ENCODE peak calls at places on chromosomes 13 and 19, in six cellular contexts. H is keratinocyte; O is SK-N-SH; N is AG04450; D is CD8-positive, alpha-beta T cell; E is osteocyte. T is an unnamed sample.

GRCh38 chr13:99375806-99376080 is 68.5 kb upstream of the GPR183 start:
- DNase-seq in N (no peak), O (no peak), H (no peak), E (no peak), D (peak), T (no peak)

GRCh38 chr19:10690351-10690781 is 10.9 kb upstream of the QTRT1 start:
- DNase-seq in D (no peak), E (no peak), H (no peak), N (no peak), O (no peak), T (no peak)

GRCh38 chr19:16153582-16154336 is 10.3 kb downstream of the HSH2D start:
- DNase-seq in D (no peak), H (no peak), N (no peak), O (no peak), E (no peak), T (no peak)

GRCh38 chr13:66139250-66139649 is 1090.9 kb downstream of the PCDH9 start:
- DNase-seq in N (no peak), E (no peak), H (no peak), O (no peak), D (no peak), T (no peak)

GRCh38 chr13:51479199-51479523 is 26.3 kb upstream of the INTS6 start:
- DNase-seq in O (no peak), H (no peak), D (no peak), N (no peak), E (no peak), T (no peak)

GRCh38 chr19:40465781-40466218 is 255 bp upstream of the BLVRB start:
- DNase-seq in D (peak), H (peak), N (peak), O (peak), E (peak), T (peak)

GRCh38 chr19:55452381-55453325 is 8.8 kb downstream of the ISOC2 start:
- DNase-seq in H (no peak), N (peak), E (peak), O (peak), D (no peak), T (peak)

GRCh38 chr13:101399365-101399764 is 16.9 kb downstream of the NALCN start:
- DNase-seq in E (no peak), O (no peak), D (no peak), N (no peak), H (no peak), T (no peak)

GRCh38 chr19:15641901-15642491 is 1.3 kb downstream of the CYP4F3 start:
- DNase-seq in O (no peak), E (peak), H (no peak), N (no peak), D (no peak), T (no peak)

GRCh38 chr13:66424417-66424816 is 805.7 kb downstream of the PCDH9 start:
- DNase-seq in H (no peak), N (peak), E (no peak), D (no peak), O (no peak), T (no peak)

GRCh38 chr13:66673401-66673800 is 556.7 kb downstream of the PCDH9 start:
- DNase-seq in E (no peak), O (no peak), N (peak), H (no peak), D (no peak), T (no peak)

GRCh38 chr19:28324275-28325060 is 888.5 kb downstream of the UQCRFS1 start:
- DNase-seq in D (no peak), E (no peak), O (no peak), H (no peak), N (no peak), T (no peak)

GRCh38 chr19:54470991-54471782 is 1.9 kb downstream of the CDC42EP5 start:
- DNase-seq in D (no peak), N (no peak), H (no peak), E (no peak), O (no peak), T (peak)

GRCh38 chr13:46676378-46676725 is 120.6 kb downstream of the ESD start:
- DNase-seq in H (no peak), O (no peak), E (no peak), N (no peak), D (no peak), T (no peak)

GRCh38 chr13:52371736-52372247 is 34.2 kb downstream of the THSD1 start:
- DNase-seq in H (no peak), O (peak), N (no peak), D (no peak), E (peak), T (no peak)

GRCh38 chr19:1465191-1466016 is 13.6 kb downstream of the C19orf25 start:
- DNase-seq in N (no peak), D (peak), H (no peak), E (no peak), O (no peak), T (no peak)

GRCh38 chr13:111122056-111122455 is 6.9 kb downstream of the ARHGEF7 start:
- DNase-seq in O (no peak), H (no peak), N (peak), E (no peak), D (no peak), T (no peak)

GRCh38 chr19:38263696-38264485 is 482 bp upstream of the SPINT2 start:
- DNase-seq in D (peak), N (no peak), H (no peak), E (no peak), O (peak), T (no peak)

GRCh38 chr13:99280166-99280565 is 22.0 kb upstream of the GPR18 start:
- DNase-seq in D (no peak), E (no peak), N (no peak), H (no peak), O (no peak), T (no peak)

GRCh38 chr19:49636230-49636932 is 3.6 kb downstream of the RRAS start:
- DNase-seq in N (no peak), E (no peak), D (no peak), H (no peak), O (no peak), T (no peak)

GRCh38 chr19:2308114-2308556 is at the start of gene LINGO3:
- DNase-seq in H (no peak), O (peak), E (no peak), N (no peak), D (no peak), T (no peak)

GRCh38 chr19:39436350-39436716 is 584 bp upstream of the RPS16 start:
- DNase-seq in O (no peak), N (no peak), H (no peak), D (no peak), E (no peak), T (no peak)

GRCh38 chr13:102812616-102813287 is 13.8 kb downstream of the BIVM start:
- DNase-seq in N (no peak), D (no peak), H (no peak), E (no peak), O (no peak), T (no peak)

GRCh38 chr13:111917901-111918300 is 149.0 kb upstream of the SOX1 start:
- DNase-seq in H (no peak), D (no peak), O (no peak), N (no peak), E (no peak), T (no peak)

GRCh38 chr19:43507880-43508279 is 3.3 kb upstream of the PHLDB3 start:
- DNase-seq in E (no peak), O (no peak), H (no peak), N (no peak), D (no peak), T (no peak)

GRCh38 chr13:32585625-32586021 is 629 bp upstream of the PDS5B start:
- DNase-seq in H (no peak), E (no peak), N (no peak), O (no peak), D (peak), T (peak)

GRCh38 chr13:34025746-34026145 is 207.8 kb downstream of the RFC3 start:
- DNase-seq in N (no peak), D (no peak), E (no peak), O (no peak), H (no peak), T (no peak)

GRCh38 chr13:78160793-78161192 is 242.2 kb upstream of the EDNRB start:
- DNase-seq in N (peak), D (no peak), E (no peak), O (no peak), H (no peak), T (no peak)

GRCh38 chr13:40460116-40460515 is 206.3 kb downstream of the FOXO1 start:
- DNase-seq in N (no peak), O (no peak), E (no peak), D (no peak), H (no peak), T (no peak)

GRCh38 chr13:111915104-111915551 is 151.8 kb upstream of the SOX1 start:
- DNase-seq in H (no peak), O (no peak), E (peak), D (no peak), N (no peak), T (no peak)

GRCh38 chr13:25911020-25911419 is 140.8 kb downstream of the SHISA2 start:
- DNase-seq in N (no peak), E (no peak), O (no peak), H (no peak), D (no peak), T (no peak)

GRCh38 chr19:52786078-52786463 is 520 bp downstream of the ZNF600 start:
- DNase-seq in N (no peak), D (no peak), O (peak), H (no peak), E (no peak), T (no peak)

GRCh38 chr19:53254451-53255341 is at the start of gene ZNF677:
- DNase-seq in H (peak), D (peak), N (peak), O (peak), E (peak), T (peak)

GRCh38 chr19:32581704-32582164 is 744 bp downstream of the PDCD5 start:
- DNase-seq in H (peak), O (peak), D (no peak), E (no peak), N (peak), T (peak)

GRCh38 chr13:44818428-44818827 is 170.8 kb downstream of the NUFIP1 start:
- DNase-seq in O (peak), H (no peak), N (no peak), D (no peak), E (no peak), T (no peak)
- TF ChIP-seq CTCF in O (peak), H (peak), N (peak), D (no peak), E (peak), T (peak)

GRCh38 chr13:96984061-96984508 is 10.2 kb downstream of the OXGR1 start:
- DNase-seq in E (no peak), N (no peak), O (peak), H (no peak), D (peak), T (no peak)
- TF ChIP-seq CTCF in E (no peak), N (no peak), O (no peak), H (no peak), D (no peak), T (peak)

DNA sequence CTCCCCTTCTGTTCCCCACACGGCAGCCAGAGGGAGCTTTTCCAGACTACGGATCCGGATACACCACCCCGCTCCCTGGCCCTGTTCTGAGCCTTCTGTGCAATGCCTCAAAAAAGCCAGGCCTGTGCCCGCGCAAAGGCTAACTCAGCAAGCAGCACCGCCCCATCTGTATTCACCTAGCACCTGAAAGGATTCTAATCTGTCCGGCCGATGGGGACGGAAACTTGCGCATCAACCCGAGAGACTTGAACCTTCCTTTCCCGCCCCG is 589 bp downstream of the ZBTB45 start:
- DNase-seq in H (no peak), O (peak), N (no peak), E (peak), D (peak), T (peak)
- TF ChIP-seq CTCF in H (peak), O (no peak), N (peak), E (peak), D (no peak), T (peak)

GRCh38 chr19:41746593-41747227 is 8.6 kb upstream of the CEACAM6 start:
- DNase-seq in O (peak), N (no peak), D (peak), H (no peak), E (no peak), T (no peak)
- TF ChIP-seq CTCF in O (peak), N (peak), D (peak), H (peak), E (peak), T (peak)

GRCh38 chr13:20796791-20797513 is 23.2 kb upstream of the EEF1AKMT1 start:
- DNase-seq in H (no peak), E (no peak), D (no peak), N (no peak), O (no peak), T (no peak)
- TF ChIP-seq CTCF in H (no peak), E (no peak), D (no peak), N (no peak), O (no peak), T (no peak)

T was measured in neural crest cell.